ENCODE peak calls at places on chromosomes 3 and 15, in six cellular contexts. F is IMR-90, P is sigmoid colon, A is breast epithelium, J is endodermal cell, V is HepG2. L is an unnamed sample.

GRCh38 chr15:98018761-98019351 is 58.4 kb downstream of the ARRDC4 start:
- DNase-seq in J (no peak), V (no peak), P (no peak), F (no peak), A (no peak), L (no peak)

GRCh38 chr3:41330465-41330864 is 131.2 kb downstream of the CTNNB1 start:
- DNase-seq in A (no peak), F (peak; percentile 47), V (no peak), J (no peak), P (no peak), L (no peak)

GRCh38 chr15:41806291-41807181 is 21.4 kb upstream of the JMJD7 start:
- DNase-seq in F (no peak), V (peak; percentile 34), J (peak; percentile 75), P (peak; percentile 58), A (peak; percentile 77), L (no peak)

GRCh38 chr3:27311400-27311799 is 57.8 kb downstream of the NEK10 start:
- DNase-seq in P (no peak), F (peak; percentile 96), J (peak; percentile 78), A (no peak), V (peak; percentile 27), L (no peak)

GRCh38 chr3:154324919-154325318 is 632 bp upstream of the DHX36 start:
- DNase-seq in J (no peak), P (no peak), V (peak; percentile 63), F (no peak), A (no peak), L (no peak)

GRCh38 chr3:8482960-8483665 is 18.5 kb upstream of the LMCD1 start:
- DNase-seq in J (no peak), A (peak; percentile 92), V (peak; percentile 75), P (peak; percentile 75), F (peak; percentile 97), L (no peak)

GRCh38 chr3:16429086-16429485 is 84.4 kb downstream of the RFTN1 start:
- DNase-seq in J (no peak), P (no peak), F (no peak), A (no peak), V (no peak), L (no peak)

GRCh38 chr3:38084019-38084968 is 45.3 kb downstream of the DLEC1 start:
- DNase-seq in J (peak; percentile 61), F (peak; percentile 19), A (no peak), V (peak; percentile 12), P (no peak), L (no peak)

GRCh38 chr3:12545473-12545791 is at the start of gene MKRN2OS:
- DNase-seq in A (peak; percentile 42), F (peak; percentile 4), P (no peak), J (peak; percentile 75), V (no peak), L (no peak)

GRCh38 chr3:138941259-138941885 is 5.6 kb downstream of the FOXL2 start:
- DNase-seq in F (peak; percentile 33), P (no peak), J (peak; percentile 95), V (peak; percentile 44), A (no peak), L (peak; percentile 69)

GRCh38 chr15:70047386-70048195 is 50.1 kb downstream of the TLE3 start:
- DNase-seq in F (peak; percentile 18), A (no peak), P (peak; percentile 76), V (no peak), J (no peak), L (no peak)

GRCh38 chr3:76044601-76045600 is 259.6 kb upstream of the ZNF717 start:
- DNase-seq in A (no peak), V (no peak), J (peak; percentile 76), F (peak; percentile 44), P (no peak), L (no peak)

GRCh38 chr3:69364354-69364753 is 21.5 kb downstream of the FRMD4B start:
- DNase-seq in V (no peak), F (no peak), P (no peak), A (no peak), J (no peak), L (no peak)

GRCh38 chr3:71395470-71395869 is 188.1 kb downstream of the FOXP1 start:
- DNase-seq in V (no peak), F (no peak), P (no peak), J (no peak), A (no peak), L (no peak)

GRCh38 chr3:142850395-142851023 is 38.4 kb downstream of the PCOLCE2 start:
- DNase-seq in V (peak; percentile 39), A (no peak), F (peak; percentile 66), P (no peak), J (no peak), L (no peak)

GRCh38 chr3:186986406-186986805 is 56.1 kb downstream of the ST6GAL1 start:
- DNase-seq in A (no peak), P (no peak), F (no peak), J (no peak), V (no peak), L (no peak)

DNA sequence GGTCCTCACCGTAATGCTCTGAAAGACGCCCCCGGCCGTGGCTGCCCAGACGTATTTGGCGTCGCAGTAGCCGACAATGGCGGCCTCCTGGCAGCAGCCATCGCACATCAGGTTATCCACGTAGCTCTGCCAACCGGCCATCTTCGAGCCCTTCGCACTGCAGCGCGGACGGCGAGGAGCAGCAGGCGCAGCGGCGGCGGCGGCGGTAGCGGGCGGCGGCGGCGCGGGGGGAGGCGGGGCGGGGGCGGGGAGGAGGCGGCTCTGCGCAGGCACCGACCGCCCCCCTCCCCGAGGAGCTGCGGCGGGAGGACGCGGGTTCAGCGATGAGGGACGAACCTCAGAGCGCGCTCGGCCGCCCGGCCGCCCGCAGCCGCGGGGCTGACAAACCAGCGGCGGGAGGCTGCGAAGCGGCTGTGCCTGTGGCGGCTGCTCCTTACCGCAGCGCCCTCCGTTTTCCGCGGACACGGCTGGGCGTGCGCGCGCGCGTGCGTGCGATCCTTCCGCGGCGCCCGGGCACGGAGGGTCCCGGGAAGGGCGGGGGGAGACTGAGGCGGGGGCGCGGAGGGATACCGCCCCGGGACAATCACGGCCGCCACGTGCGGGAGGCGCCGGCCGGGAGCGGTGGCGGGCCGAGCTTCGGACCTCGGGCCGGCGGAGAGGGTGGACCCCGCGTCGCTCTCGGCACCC is at the start of gene PFN2:
- DNase-seq in F (peak; percentile 73), V (peak; percentile 47), J (peak; percentile 88), A (peak; percentile 43), P (peak; percentile 84), L (peak; percentile 84)
- TF ChIP-seq CTCF in F (no peak), V (no peak), J (no peak), A (no peak), P (no peak), L (no peak)

GRCh38 chr3:193194417-193194816 is 46.6 kb upstream of the PLAAT1 start:
- DNase-seq in V (no peak), F (no peak), A (no peak), J (no peak), P (no peak), L (no peak)

GRCh38 chr3:193190387-193190786 is 50.6 kb upstream of the PLAAT1 start:
- DNase-seq in V (peak; percentile 23), A (no peak), P (no peak), J (peak; percentile 89), F (no peak), L (no peak)
- TF ChIP-seq CTCF in V (peak; percentile 43), A (no peak), P (no peak), J (peak; percentile 90), F (peak; percentile 3), L (no peak)

GRCh38 chr3:49841126-49841525 is 15.2 kb downstream of the TRAIP start:
- DNase-seq in J (peak; percentile 80), A (no peak), V (no peak), F (no peak), P (no peak), L (no peak)
- TF ChIP-seq CTCF in J (peak; percentile 69), A (no peak), V (peak; percentile 78), F (peak; percentile 35), P (no peak), L (no peak)

GRCh38 chr15:88258021-88258641 is 1.6 kb upstream of the NTRK3 start:
- DNase-seq in J (peak; percentile 93), P (no peak), V (peak; percentile 8), F (no peak), A (peak; percentile 59), L (no peak)
- TF ChIP-seq CTCF in J (peak; percentile 84), P (no peak), V (no peak), F (no peak), A (no peak), L (no peak)

GRCh38 chr3:171556133-171556532 is 95.9 kb upstream of the TNIK start:
- DNase-seq in A (no peak), F (no peak), P (no peak), J (no peak), V (no peak), L (no peak)

GRCh38 chr3:171557173-171557572 is 97.0 kb upstream of the TNIK start:
- DNase-seq in A (no peak), F (no peak), P (no peak), J (no peak), V (no peak), L (no peak)

GRCh38 chr3:171559586-171559985 is 99.4 kb upstream of the TNIK start:
- DNase-seq in P (no peak), A (no peak), F (no peak), J (no peak), V (no peak), L (no peak)

GRCh38 chr3:171558183-171558696 is 98.0 kb upstream of the TNIK start:
- DNase-seq in J (no peak), P (no peak), A (no peak), F (no peak), V (no peak), L (no peak)

DNA sequence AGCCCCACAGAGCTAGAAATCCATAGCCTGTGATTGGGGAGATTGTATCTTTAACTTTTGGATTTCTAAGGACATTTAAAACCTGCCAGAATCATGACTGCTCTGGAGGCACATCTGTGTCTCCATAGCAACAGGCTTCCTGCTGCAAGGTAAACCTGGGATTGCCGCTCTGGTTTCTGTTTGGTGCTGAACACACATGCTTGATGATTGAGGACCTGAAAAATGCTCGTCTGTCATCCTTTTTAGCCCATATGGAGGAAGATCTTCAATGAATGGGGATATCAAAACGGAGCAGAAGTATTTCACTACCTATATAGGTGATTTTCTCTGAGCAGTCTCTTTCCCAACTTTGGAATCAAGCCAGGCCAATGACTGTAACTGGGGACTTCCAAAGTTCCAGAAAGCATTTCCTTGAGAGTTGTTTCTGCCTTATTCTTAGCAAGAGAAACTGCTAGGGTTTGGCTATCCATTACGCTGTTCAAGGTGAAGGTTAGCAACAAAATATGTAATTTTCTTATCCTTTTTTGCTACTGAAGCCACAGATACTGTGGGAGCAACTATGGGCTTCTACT is 96.5 kb upstream of the TNIK start:
- DNase-seq in V (no peak), J (no peak), F (peak; percentile 18), P (no peak), A (no peak), L (no peak)
- TF ChIP-seq CTCF in V (no peak), J (no peak), F (no peak), P (no peak), A (no peak), L (no peak)

GRCh38 chr3:73098026-73098425 is 36.6 kb downstream of the EBLN2 start:
- DNase-seq in P (no peak), A (no peak), V (no peak), F (no peak), J (no peak), L (no peak)
- TF ChIP-seq CTCF in P (no peak), A (no peak), V (no peak), F (no peak), J (no peak), L (no peak)

GRCh38 chr15:75720787-75721461 is 8.3 kb upstream of the CSPG4 start:
- DNase-seq in A (peak; percentile 60), F (no peak), J (peak; percentile 90), P (peak; percentile 86), V (peak; percentile 50), L (no peak)
- TF ChIP-seq CTCF in A (no peak), F (no peak), J (peak; percentile 78), P (no peak), V (peak; percentile 69), L (no peak)